ENCODE peak calls at places on chromosomes 11 and 22, in four cellular contexts. K is stimulated activated CD4-positive, alpha-beta T cell treated with anti-CD3 and anti-CD28 coated beads, Interleukin-1b, Interleukin-23, amount 100 ng/mL, for 24 hours; A is dorsolateral prefrontal cortex; Q is activated T-helper 9 cell treated with anti-CD3 and anti-CD28 coated beads, Interleukin-2, amount 50 U/mL, for 16 hours. W is an unnamed sample.

GRCh38 chr11:83691387-83692088 is 405.4 kb upstream of the CCDC90B start:
- DNase-seq in A (no peak), Q (no peak), K (no peak), W (no peak)

GRCh38 chr11:62402226-62402625 is 16.6 kb upstream of the SCGB1A1 start:
- DNase-seq in A (no peak), Q (peak; percentile 18), K (peak; percentile 49), W (no peak)

GRCh38 chr11:33507967-33508366 is 192.7 kb downstream of the C11orf91 start:
- DNase-seq in Q (no peak), K (no peak), A (no peak), W (peak; percentile 21)

GRCh38 chr11:30984442-30984816 is 385.1 kb downstream of the DCDC1 start:
- DNase-seq in Q (no peak), K (no peak), A (no peak), W (no peak)

GRCh38 chr11:125425601-125426000 is 70.5 kb downstream of the FEZ1 start:
- DNase-seq in K (no peak), A (no peak), Q (no peak), W (no peak)

GRCh38 chr11:113587318-113587739 is 112.1 kb upstream of the DRD2 start:
- DNase-seq in A (no peak), Q (no peak), K (peak; percentile 31), W (no peak)

GRCh38 chr11:60872952-60873524 is 5.7 kb downstream of the ZP1 start:
- DNase-seq in K (no peak), Q (no peak), A (no peak), W (no peak)

GRCh38 chr11:115919341-115920086 is 415.3 kb upstream of the CADM1 start:
- DNase-seq in A (no peak), Q (no peak), K (no peak), W (no peak)

GRCh38 chr11:64015935-64016468 is 19.7 kb upstream of the FLRT1 start:
- DNase-seq in A (no peak), Q (no peak), K (no peak), W (no peak)

GRCh38 chr11:19953909-19954308 is 206.4 kb downstream of the DBX1 start:
- DNase-seq in K (no peak), Q (no peak), A (no peak), W (no peak)

GRCh38 chr11:34342008-34342533 is 15.7 kb downstream of the ABTB2 start:
- DNase-seq in Q (no peak), A (no peak), K (no peak), W (no peak)

GRCh38 chr11:63667993-63668392 is 3.2 kb downstream of the ATL3 start:
- DNase-seq in A (no peak), K (no peak), Q (no peak), W (no peak)

GRCh38 chr11:65432686-65433582 is 10.3 kb downstream of the NEAT1 start:
- DNase-seq in K (no peak), Q (no peak), A (no peak), W (peak; percentile 50)

GRCh38 chr11:115333106-115333505 is 171.1 kb downstream of the CADM1 start:
- DNase-seq in K (no peak), Q (no peak), A (no peak), W (no peak)

GRCh38 chr11:62605902-62606301 is 4.2 kb upstream of the MTA2 start:
- DNase-seq in K (no peak), Q (no peak), A (no peak), W (no peak)

GRCh38 chr11:126398296-126398695 is 42.8 kb downstream of the ST3GAL4 start:
- DNase-seq in K (no peak), A (no peak), Q (no peak), W (no peak)

GRCh38 chr22:37049224-37049623 is 2.3 kb upstream of the KCTD17 start:
- DNase-seq in A (no peak), K (no peak), Q (no peak), W (no peak)

GRCh38 chr11:34158661-34159060 is 53.2 kb downstream of the NAT10 start:
- DNase-seq in K (no peak), A (no peak), Q (no peak), W (no peak)

W was measured in NCI-H1105 treated with DMSO at 0.1 percent for 48 hours.